ENCODE peak calls at places on chromosomes 5 and 9, in six cellular contexts. Y is astrocyte of the spinal cord, G is kidney, N is heart left ventricle, A is GM12865, T is suprapubic skin. E is an unnamed sample.

GRCh38 chr9:15219511-15219910 is 87.5 kb downstream of the TTC39B start:
- DNase-seq in Y (no peak), G (no peak), N (no peak), A (no peak), T (no peak), E (no peak)

GRCh38 chr5:94031631-94032030 is 290.2 kb upstream of the POU5F2 start:
- DNase-seq in Y (no peak), G (no peak), N (no peak), A (no peak), T (no peak), E (no peak)

GRCh38 chr9:119003882-119004617 is 365.2 kb downstream of the BRINP1 start:
- DNase-seq in Y (no peak), G (no peak), N (no peak), A (no peak), T (no peak), E (no peak)

GRCh38 chr5:151036556-151036955 is 16.2 kb downstream of the GPX3 start:
- DNase-seq in Y (no peak), G (peak), N (no peak), A (no peak), T (no peak), E (no peak)

GRCh38 chr9:135017916-135018915 is 69.3 kb upstream of the OLFM1 start:
- DNase-seq in Y (no peak), G (peak), N (no peak), A (no peak), T (no peak), E (no peak)

GRCh38 chr5:61881821-61882220 is 424.2 kb upstream of the KIF2A start:
- DNase-seq in Y (peak), G (peak), N (no peak), A (no peak), T (no peak), E (no peak)

GRCh38 chr9:83043583-83043982 is 19.4 kb downstream of the RASEF start:
- DNase-seq in Y (peak), G (no peak), N (no peak), A (no peak), T (no peak), E (no peak)

GRCh38 chr5:111394580-111394979 is 117.8 kb downstream of the STARD4 start:
- DNase-seq in Y (peak), G (no peak), N (no peak), A (no peak), T (no peak), E (no peak)

GRCh38 chr9:136039488-136039887 is 55.6 kb downstream of the NACC2 start:
- DNase-seq in Y (no peak), G (no peak), N (no peak), A (no peak), T (no peak), E (no peak)

GRCh38 chr9:70285246-70285645 is 26.5 kb downstream of the SMC5 start:
- DNase-seq in Y (no peak), G (no peak), N (no peak), A (no peak), T (no peak), E (no peak)

GRCh38 chr5:79759436-79759835 is 69.8 kb downstream of the CMYA5 start:
- DNase-seq in Y (peak), G (no peak), N (no peak), A (no peak), T (no peak), E (no peak)

GRCh38 chr9:86041331-86041741 is 58.0 kb downstream of the GOLM1 start:
- DNase-seq in Y (peak), G (no peak), N (no peak), A (no peak), T (no peak), E (no peak)

GRCh38 chr9:77290373-77290772 is 113.0 kb downstream of the VPS13A start:
- DNase-seq in Y (no peak), G (no peak), N (no peak), A (no peak), T (no peak), E (no peak)

GRCh38 chr9:7117676-7118561 is 360.1 kb downstream of the KDM4C start:
- DNase-seq in Y (peak), G (no peak), N (no peak), A (peak), T (no peak), E (peak)

GRCh38 chr9:129944501-129945116 is 98.4 kb downstream of the FNBP1 start:
- DNase-seq in Y (no peak), G (no peak), N (no peak), A (no peak), T (no peak), E (no peak)

GRCh38 chr5:99088309-99088708 is 159.5 kb upstream of the CHD1 start:
- DNase-seq in Y (peak), G (no peak), N (no peak), A (no peak), T (no peak), E (no peak)

GRCh38 chr5:170221319-170221718 is 11.5 kb upstream of the C5orf58 start:
- DNase-seq in Y (peak), G (no peak), N (no peak), A (no peak), T (no peak), E (no peak)

GRCh38 chr5:5331838-5332237 is 90.6 kb upstream of the ICE1 start:
- DNase-seq in Y (peak), G (no peak), N (no peak), A (no peak), T (no peak), E (no peak)

GRCh38 chr9:136928591-136928990 is 15.9 kb downstream of the FBXW5 start:
- DNase-seq in Y (no peak), G (no peak), N (peak), A (no peak), T (no peak), E (no peak)

GRCh38 chr9:129333961-129334743 is 156.1 kb upstream of the IER5L start:
- DNase-seq in Y (peak), G (peak), N (peak), A (no peak), T (peak), E (no peak)

GRCh38 chr9:134728801-134729495 is 87.3 kb downstream of the COL5A1 start:
- DNase-seq in Y (no peak), G (peak), N (no peak), A (no peak), T (no peak), E (no peak)

GRCh38 chr5:9431496-9432258 is 114.2 kb downstream of the SEMA5A start:
- DNase-seq in Y (no peak), G (no peak), N (no peak), A (peak), T (no peak), E (no peak)

GRCh38 chr9:124077915-124078572 is 66.5 kb downstream of the LHX2 start:
- DNase-seq in Y (no peak), G (no peak), N (no peak), A (no peak), T (no peak), E (no peak)

GRCh38 chr5:79093762-79094161 is 17.8 kb upstream of the BHMT start:
- DNase-seq in Y (no peak), G (no peak), N (no peak), A (no peak), T (no peak), E (no peak)

GRCh38 chr5:150409638-150410523 is 2.8 kb downstream of the CD74 start:
- DNase-seq in Y (peak), G (peak), N (peak), A (peak), T (peak), E (peak)

GRCh38 chr5:14153932-14154646 is 10.9 kb downstream of the TRIO start:
- DNase-seq in Y (peak), G (peak), N (peak), A (peak), T (peak), E (no peak)

GRCh38 chr9:96604005-96604320 is 15.7 kb downstream of the CDC14B start:
- DNase-seq in Y (no peak), G (no peak), N (no peak), A (no peak), T (no peak), E (no peak)

GRCh38 chr9:124126571-124127289 is 115.2 kb downstream of the LHX2 start:
- DNase-seq in Y (peak), G (peak), N (peak), A (peak), T (peak), E (peak)

GRCh38 chr5:157471709-157472108 is 11.7 kb downstream of the NIPAL4 start:
- DNase-seq in Y (no peak), G (no peak), N (no peak), A (peak), T (no peak), E (no peak)

GRCh38 chr5:76365558-76365957 is 37.5 kb upstream of the IQGAP2 start:
- DNase-seq in Y (no peak), G (no peak), N (no peak), A (no peak), T (no peak), E (no peak)

GRCh38 chr9:113619156-113619861 is 155.8 kb downstream of the RGS3 start:
- DNase-seq in Y (no peak), G (peak), N (peak), A (no peak), T (peak), E (no peak)

DNA sequence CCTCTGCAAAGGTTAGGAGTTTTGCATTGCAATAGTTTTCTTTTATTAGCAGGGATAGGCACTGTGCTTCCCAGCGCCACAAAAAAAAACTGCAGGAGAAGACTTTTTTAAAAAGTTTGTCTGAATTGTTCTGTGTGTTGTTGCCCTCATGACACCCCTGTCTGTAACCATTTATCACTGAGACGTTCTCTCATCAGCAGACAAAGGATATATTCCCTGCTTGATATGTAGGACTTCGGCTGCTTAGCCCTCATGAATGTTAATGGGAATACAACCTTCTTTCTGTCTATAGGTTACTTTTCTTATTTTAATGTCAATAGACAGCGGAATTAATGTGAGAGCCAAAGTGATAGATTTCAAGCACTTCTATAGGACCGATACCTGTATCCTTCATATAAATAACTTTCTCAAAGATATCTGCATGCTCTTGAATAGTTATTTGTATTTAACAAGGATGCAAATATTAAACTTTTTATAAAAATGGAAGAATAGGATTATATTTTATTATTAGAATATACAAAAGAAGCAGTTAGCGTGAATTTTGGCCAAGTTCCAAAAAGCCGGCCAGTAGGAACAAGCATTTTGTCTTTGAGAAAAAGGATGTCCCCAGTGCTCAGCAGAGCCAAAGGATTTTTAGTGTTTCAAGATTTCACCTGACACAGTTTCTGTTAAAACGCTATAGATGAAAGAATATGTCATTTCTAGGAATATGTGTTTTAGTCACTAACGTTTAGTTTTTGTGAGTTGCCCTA is 1.5 kb upstream of the LYSMD3 start:
- DNase-seq in Y (no peak), G (no peak), N (no peak), A (no peak), T (no peak), E (no peak)
- H3K4me3 ChIP-seq in Y (no peak), G (peak), N (no peak), A (no peak), T (no peak), E (no peak)

DNA sequence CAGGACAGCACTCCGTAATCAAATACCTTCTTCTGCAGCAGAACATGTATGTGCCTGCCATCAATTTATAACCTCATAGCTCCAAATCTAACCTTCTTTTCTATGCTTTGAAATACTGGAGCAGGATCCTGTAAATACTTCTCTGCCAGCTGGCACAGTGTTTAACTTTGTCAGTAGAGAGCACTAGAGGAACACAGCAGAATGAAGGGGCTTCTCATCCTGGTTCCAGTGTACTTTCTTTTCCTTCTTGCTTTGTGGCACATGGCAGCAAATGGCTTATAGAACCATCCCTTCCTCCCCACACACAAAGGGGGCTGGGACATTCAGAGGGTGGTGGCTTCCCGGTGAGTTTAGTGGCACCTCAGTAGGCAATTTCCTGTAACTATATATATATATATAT is 3.8 kb upstream of the FBXW11 start:
- DNase-seq in Y (peak), G (no peak), N (no peak), A (no peak), T (no peak), E (no peak)
- TF ChIP-seq CTCF in Y (no peak), G (no peak), N (peak), A (peak), T (no peak), E (peak)

GRCh38 chr5:142325677-142326479 is 1.1 kb upstream of the SPRY4 start:
- DNase-seq in Y (peak), G (peak), N (peak), A (no peak), T (peak), E (no peak)

GRCh38 chr5:142327111-142327842 is 2.5 kb upstream of the SPRY4 start:
- DNase-seq in Y (peak), G (no peak), N (no peak), A (no peak), T (no peak), E (no peak)

GRCh38 chr5:142324871-142325676 is at the start of gene SPRY4:
- DNase-seq in Y (peak), G (peak), N (peak), A (peak), T (peak), E (peak)

GRCh38 chr5:142324377-142324870 is 397 bp downstream of the SPRY4 start:
- DNase-seq in Y (no peak), G (peak), N (no peak), A (no peak), T (peak), E (no peak)

DNA sequence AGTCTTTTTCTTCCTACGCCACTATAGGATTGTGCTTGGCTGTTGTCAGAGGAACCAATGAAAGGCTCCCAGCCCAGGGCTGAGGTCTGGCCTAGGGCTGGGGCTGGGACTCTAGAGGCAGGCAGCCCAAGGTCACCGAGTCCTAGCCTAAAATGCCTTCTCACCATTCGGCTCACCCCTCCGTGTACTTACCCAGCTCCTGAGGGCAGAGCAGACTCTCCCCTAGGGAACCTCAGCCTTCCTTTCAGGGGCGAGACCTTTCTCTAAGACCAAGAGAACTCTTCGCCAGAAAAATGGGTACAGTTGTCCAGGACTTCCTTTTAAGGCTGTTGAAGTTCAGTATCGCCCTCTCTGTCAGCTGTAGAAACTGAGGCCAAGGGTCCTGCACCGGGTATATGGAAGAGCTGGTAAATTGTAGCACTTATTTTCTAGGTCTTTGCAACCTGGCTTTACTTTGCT is 1.7 kb upstream of the SPRY4 start:
- DNase-seq in Y (peak), G (no peak), N (no peak), A (no peak), T (no peak), E (no peak)
- H3K4me3 ChIP-seq in Y (peak), G (peak), N (no peak), A (no peak), T (peak), E (no peak)

GRCh38 chr5:139636207-139636792 is 11.8 kb upstream of the CXXC5 start:
- DNase-seq in Y (peak), G (peak), N (no peak), A (peak), T (no peak), E (peak)

GRCh38 chr5:139636975-139637408 is 11.2 kb upstream of the CXXC5 start:
- DNase-seq in Y (peak), G (no peak), N (no peak), A (peak), T (no peak), E (peak)

GRCh38 chr5:139638090-139638735 is 9.9 kb upstream of the CXXC5 start:
- DNase-seq in Y (peak), G (peak), N (peak), A (peak), T (peak), E (no peak)

GRCh38 chr5:139638736-139639618 is 9.2 kb upstream of the CXXC5 start:
- DNase-seq in Y (no peak), G (peak), N (no peak), A (peak), T (peak), E (no peak)

GRCh38 chr5:139637438-139638089 is 10.6 kb upstream of the CXXC5 start:
- DNase-seq in Y (peak), G (peak), N (peak), A (peak), T (peak), E (no peak)
- TF ChIP-seq CTCF in Y (no peak), G (peak), N (peak), A (no peak), T (no peak), E (no peak)

GRCh38 chr5:147954971-147955370 is 48.6 kb upstream of the C5orf46 start:
- DNase-seq in Y (no peak), G (no peak), N (no peak), A (no peak), T (no peak), E (no peak)
- H3K4me3 ChIP-seq in Y (no peak), G (no peak), N (no peak), A (no peak), T (no peak), E (no peak)

DNA sequence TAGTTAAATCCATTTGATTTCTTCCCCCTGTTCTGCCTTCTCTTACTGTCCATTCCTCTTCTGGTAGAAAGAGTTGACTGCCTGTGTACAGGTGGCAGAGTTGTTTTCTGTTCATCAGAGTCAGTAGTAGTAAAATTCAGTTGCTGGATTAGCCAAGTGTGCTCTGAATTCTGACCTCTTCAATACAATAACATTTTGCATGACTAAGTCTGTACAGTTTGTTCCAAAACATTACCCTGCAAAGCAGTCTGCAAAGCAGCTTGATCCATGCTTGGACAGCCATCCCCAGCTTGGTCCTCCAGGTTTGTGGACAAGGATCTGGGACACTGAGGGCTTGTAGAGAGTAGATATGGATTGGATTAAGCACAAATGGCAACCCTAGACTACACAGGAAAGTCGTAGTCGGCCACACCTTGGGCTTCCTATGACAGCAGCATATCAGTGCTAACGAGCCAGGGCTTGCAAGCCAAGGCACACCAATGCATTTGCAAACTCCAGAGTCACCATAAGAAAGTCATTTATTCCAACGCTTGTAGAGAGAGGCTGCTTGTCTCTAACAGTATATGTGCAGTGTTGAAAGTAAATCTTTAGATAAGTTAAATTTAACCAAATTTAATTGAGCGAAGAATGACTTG is 25.2 kb downstream of the IL12B start:
- DNase-seq in Y (peak), G (no peak), N (no peak), A (no peak), T (no peak), E (no peak)
- TF ChIP-seq CTCF in Y (no peak), G (no peak), N (no peak), A (no peak), T (no peak), E (no peak)

GRCh38 chr5:116772152-116772501 is 197.5 kb upstream of the SEMA6A start:
- DNase-seq in Y (no peak), G (no peak), N (no peak), A (no peak), T (no peak), E (no peak)

GRCh38 chr5:116771466-116772151 is 197.0 kb upstream of the SEMA6A start:
- DNase-seq in Y (no peak), G (no peak), N (no peak), A (no peak), T (no peak), E (no peak)

GRCh38 chr5:116769470-116769869 is 194.8 kb upstream of the SEMA6A start:
- DNase-seq in Y (no peak), G (no peak), N (no peak), A (no peak), T (no peak), E (no peak)

GRCh38 chr5:116778015-116778414 is 203.4 kb upstream of the SEMA6A start:
- DNase-seq in Y (peak), G (no peak), N (no peak), A (no peak), T (no peak), E (no peak)

DNA sequence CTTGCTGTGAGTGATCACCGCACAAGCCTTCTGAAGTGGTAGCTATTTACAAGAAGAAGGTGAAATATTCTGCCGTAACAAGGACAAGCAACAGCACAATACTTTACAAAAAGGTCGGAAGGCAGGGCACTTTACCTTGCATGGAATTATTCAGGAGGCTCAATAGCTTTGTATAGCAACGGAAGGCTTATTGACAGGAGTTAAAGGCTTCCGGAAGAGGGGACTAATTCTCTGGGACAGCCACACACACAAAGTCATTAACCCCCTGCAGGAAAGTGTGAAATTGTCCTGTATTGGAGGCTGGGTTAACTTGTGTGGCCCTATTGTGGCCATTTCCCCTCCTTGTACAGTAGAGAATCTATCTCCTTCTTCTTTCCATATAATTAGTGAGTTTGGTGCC is 199.3 kb upstream of the SEMA6A start:
- DNase-seq in Y (no peak), G (no peak), N (no peak), A (no peak), T (no peak), E (no peak)
- H3K4me3 ChIP-seq in Y (no peak), G (no peak), N (no peak), A (no peak), T (no peak), E (no peak)

DNA sequence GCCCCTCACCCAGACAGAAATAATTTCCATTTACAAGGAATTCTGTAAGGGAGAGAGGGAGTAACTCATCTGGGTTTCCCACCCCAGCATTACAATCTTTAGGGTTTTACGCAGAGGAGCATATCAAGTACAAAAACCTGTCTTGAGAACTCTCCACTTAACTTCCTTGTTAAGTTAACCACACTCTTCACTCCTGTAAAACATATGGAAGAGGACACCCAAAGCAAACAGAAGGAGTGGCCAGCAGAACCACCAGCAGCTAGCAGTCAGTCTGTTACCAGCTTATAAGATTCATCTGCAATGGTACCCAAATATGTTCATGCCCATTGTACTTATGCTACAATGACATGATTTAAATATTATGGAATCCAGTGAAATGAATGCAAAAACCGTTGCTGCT is 233.8 kb downstream of the ACTL7B start:
- DNase-seq in Y (no peak), G (no peak), N (no peak), A (no peak), T (no peak), E (no peak)
- TF ChIP-seq CTCF in Y (no peak), G (no peak), N (no peak), A (no peak), T (no peak), E (no peak)

E was measured in GM12864.